ENCODE peak calls at places on chromosomes 4 and X, in six cellular contexts. T is amniotic epithelial cell; F is vagina; K is Peyer's patch; I is mammary epithelial cell; V is stimulated activated CD8-positive, alpha-beta memory T cell treated with anti-CD3 and anti-CD28 coated beads, Interleukin-15, amount 100 ng/mL, for 4 hours. P is an unnamed sample.

GRCh38 chr4:57077550-57078311 is 32.5 kb downstream of the IGFBP7 start:
- DNase-seq in T (peak), F (no peak), K (no peak), I (peak), V (no peak), P (peak)

GRCh38 chr4:145289403-145290076 is 109.2 kb upstream of the OTUD4 start:
- DNase-seq in T (peak), F (no peak), K (no peak), I (no peak), V (no peak), P (no peak)

GRCh38 chr4:153850525-153851280 is 61.8 kb upstream of the SFRP2 start:
- DNase-seq in T (no peak), F (no peak), K (no peak), I (no peak), V (no peak), P (no peak)

GRCh38 chrX:109352121-109352556 is 129.7 kb downstream of the GUCY2F start:
- DNase-seq in T (peak), F (no peak), K (no peak), I (no peak), V (no peak), P (no peak)

GRCh38 chrX:68440940-68441339 is 7.6 kb upstream of the OPHN1 start:
- DNase-seq in T (peak), F (no peak), K (peak), I (peak), V (no peak), P (no peak)

GRCh38 chr4:123826896-123827295 is 430.3 kb downstream of the SPRY1 start:
- DNase-seq in T (peak), F (no peak), K (no peak), I (peak), V (no peak), P (no peak)

GRCh38 chr4:41992967-41993857 is 2.9 kb downstream of the SLC30A9 start:
- DNase-seq in T (no peak), F (no peak), K (no peak), I (no peak), V (no peak), P (no peak)

GRCh38 chrX:43717161-43717560 is 61.1 kb downstream of the MAOA start:
- DNase-seq in T (no peak), F (no peak), K (no peak), I (peak), V (no peak), P (no peak)